ENCODE peak calls at places on chromosomes 4 and X, in five cellular contexts. B is DMS153; R is GM23248; I is activated naive CD4-positive, alpha-beta T cell treated with Interleukin-2 at 50 U/mL for 16 hours; Z is stimulated activated CD8-positive, alpha-beta memory T cell treated with anti-CD3 and anti-CD28 coated beads, Interleukin-15, amount 100 ng/mL, for 4 hours. G is an unnamed sample.

GRCh38 chr4:169064281-169064680 is 54.2 kb upstream of the CBR4 start:
- DNase-seq in B (no peak), R (peak), I (no peak), Z (no peak), G (no peak)

GRCh38 chrX:49879656-49880277 is 483 bp downstream of the USP27X start:
- DNase-seq in B (no peak), R (peak), I (no peak), Z (no peak), G (no peak)

GRCh38 chrX:96987228-96987627 is 103.5 kb downstream of the RPA4 start:
- DNase-seq in B (no peak), R (peak), I (no peak), Z (no peak), G (no peak)

GRCh38 chr4:107261241-107261874 is 225.2 kb upstream of the DKK2 start:
- DNase-seq in B (no peak), R (no peak), I (no peak), Z (no peak), G (no peak)

GRCh38 chrX:78199851-78200250 is 60.4 kb upstream of the TAF9B start:
- DNase-seq in B (no peak), R (peak), I (peak), Z (no peak), G (no peak)

GRCh38 chrX:884091-884490 is 253.5 kb downstream of the SHOX start:
- DNase-seq in B (no peak), R (no peak), I (no peak), Z (no peak), G (no peak)

GRCh38 chr4:140609548-140610425 is 41.0 kb upstream of the UCP1 start:
- DNase-seq in B (peak), R (peak), I (no peak), Z (no peak), G (peak)

GRCh38 chr4:154376461-154376860 is 115.1 kb downstream of the DCHS2 start:
- DNase-seq in B (no peak), R (no peak), I (no peak), Z (no peak), G (no peak)

GRCh38 chrX:118644378-118644777 is 83.0 kb upstream of the IL13RA1 start:
- DNase-seq in B (no peak), R (peak), I (no peak), Z (no peak), G (peak)

GRCh38 chr4:83771113-83771705 is 235.3 kb downstream of the GPAT3 start:
- DNase-seq in B (peak), R (peak), I (no peak), Z (no peak), G (peak)

GRCh38 chrX:79375340-79375739 is 8.2 kb upstream of the ITM2A start:
- DNase-seq in B (no peak), R (no peak), I (no peak), Z (no peak), G (no peak)

GRCh38 chr4:2583517-2583916 is 47.1 kb downstream of the FAM193A start:
- DNase-seq in B (peak), R (peak), I (no peak), Z (no peak), G (peak)

GRCh38 chrX:40105016-40105790 is 7.4 kb upstream of the BCOR start:
- DNase-seq in B (no peak), R (peak), I (peak), Z (no peak), G (no peak)

GRCh38 chr4:156954598-156954997 is 17.0 kb downstream of the PDGFC start:
- DNase-seq in B (no peak), R (no peak), I (no peak), Z (no peak), G (no peak)

GRCh38 chrX:69014200-69014599 is 151.1 kb downstream of the PJA1 start:
- DNase-seq in B (no peak), R (peak), I (no peak), Z (no peak), G (peak)

GRCh38 chrX:11407331-11408110 is 114.3 kb downstream of the AMELX start:
- DNase-seq in B (no peak), R (no peak), I (no peak), Z (no peak), G (no peak)